ENCODE peak calls at places on chromosomes 13 and 19, in eight cellular contexts. Y, S, I, R, E, D, U and W are unnamed samples.

GRCh38 chr19:16772841-16773240 is 53.2 kb downstream of the NWD1 start:
- DNase-seq in Y (no peak), S (no peak), I (no peak), R (no peak), E (no peak), D (no peak), U (no peak), W (no peak)

GRCh38 chr13:112756967-112757758 is 67.3 kb downstream of the ATP11A start:
- DNase-seq in Y (no peak), S (no peak), I (no peak), R (no peak), E (no peak), D (no peak), U (no peak), W (no peak)

GRCh38 chr19:48168689-48169088 is 1.5 kb downstream of the LIG1 start:
- DNase-seq in Y (no peak), S (no peak), I (no peak), R (no peak), E (no peak), D (no peak), U (no peak), W (no peak)

GRCh38 chr13:99589575-99589974 is 88.3 kb downstream of the TM9SF2 start:
- DNase-seq in Y (no peak), S (no peak), I (no peak), R (no peak), E (no peak), D (no peak), U (no peak), W (no peak)

GRCh38 chr13:40206241-40207109 is 460.0 kb downstream of the FOXO1 start:
- DNase-seq in Y (no peak), S (peak; percentile 45), I (peak; percentile 28), R (no peak), E (no peak), D (no peak), U (peak; percentile 47), W (no peak)

GRCh38 chr19:35533822-35534521 is 716 bp downstream of the GAPDHS start:
- DNase-seq in Y (no peak), S (peak; percentile 34), I (peak; percentile 21), R (peak; percentile 9), E (no peak), D (no peak), U (peak; percentile 46), W (peak; percentile 10)

GRCh38 chr19:31885280-31885853 is 460.0 kb upstream of the ZNF507 start:
- DNase-seq in Y (peak; percentile 32), S (no peak), I (no peak), R (no peak), E (no peak), D (no peak), U (no peak), W (no peak)

GRCh38 chr13:20125783-20126165 is 35.1 kb downstream of the GJA3 start:
- DNase-seq in Y (no peak), S (no peak), I (no peak), R (no peak), E (no peak), D (no peak), U (no peak), W (no peak)

GRCh38 chr19:54162241-54162805 is 2.8 kb upstream of the LENG1 start:
- DNase-seq in Y (no peak), S (peak; percentile 69), I (peak; percentile 75), R (peak; percentile 67), E (peak; percentile 94), D (peak; percentile 64), U (peak; percentile 71), W (peak; percentile 75)

GRCh38 chr19:47729799-47730520 is 15.4 kb upstream of the NOP53 start:
- DNase-seq in Y (no peak), S (no peak), I (peak; percentile 11), R (no peak), E (peak; percentile 75), D (no peak), U (no peak), W (no peak)

GRCh38 chr13:30334663-30335386 is 27.5 kb upstream of the KATNAL1 start:
- DNase-seq in Y (no peak), S (peak; percentile 29), I (no peak), R (no peak), E (peak; percentile 31), D (peak; percentile 25), U (no peak), W (no peak)

GRCh38 chr13:51066091-51066831 is 44.8 kb downstream of the C13orf42 start:
- DNase-seq in Y (no peak), S (no peak), I (no peak), R (no peak), E (no peak), D (no peak), U (no peak), W (no peak)

GRCh38 chr19:17075860-17076538 is 422 bp downstream of the MYO9B start:
- DNase-seq in Y (no peak), S (peak; percentile 69), I (peak; percentile 48), R (peak; percentile 32), E (peak; percentile 55), D (peak; percentile 37), U (no peak), W (peak; percentile 39)

GRCh38 chr13:101454767-101455166 is 2.3 kb downstream of the ITGBL1 start:
- DNase-seq in Y (no peak), S (no peak), I (no peak), R (no peak), E (no peak), D (peak; percentile 94), U (peak; percentile 11), W (no peak)

GRCh38 chr13:33349996-33350826 is 64.7 kb upstream of the STARD13 start:
- DNase-seq in Y (no peak), S (no peak), I (no peak), R (no peak), E (peak; percentile 71), D (no peak), U (peak; percentile 47), W (no peak)

GRCh38 chr13:28650284-28650683 is 8.6 kb upstream of the POMP start:
- DNase-seq in Y (no peak), S (no peak), I (no peak), R (no peak), E (no peak), D (no peak), U (peak; percentile 31), W (no peak)

GRCh38 chr13:46964789-46965527 is 68.1 kb upstream of the HTR2A start:
- DNase-seq in Y (no peak), S (no peak), I (no peak), R (no peak), E (no peak), D (no peak), U (peak; percentile 75), W (no peak)

GRCh38 chr19:45351401-45351952 is 10.9 kb downstream of the KLC3 start:
- DNase-seq in Y (peak; percentile 12), S (no peak), I (no peak), R (no peak), E (no peak), D (no peak), U (no peak), W (no peak)

GRCh38 chr19:33868821-33869412 is 72.2 kb downstream of the KCTD15 start:
- DNase-seq in Y (no peak), S (no peak), I (no peak), R (no peak), E (no peak), D (no peak), U (peak; percentile 28), W (no peak)

GRCh38 chr19:8491574-8491973 is 10.9 kb downstream of the PRAM1 start:
- DNase-seq in Y (no peak), S (no peak), I (no peak), R (no peak), E (no peak), D (no peak), U (no peak), W (no peak)

GRCh38 chr19:55340784-55341147 is 1.1 kb downstream of the KMT5C start:
- DNase-seq in Y (no peak), S (no peak), I (no peak), R (no peak), E (peak; percentile 39), D (no peak), U (no peak), W (no peak)

GRCh38 chr19:57719901-57720519 is 7.4 kb downstream of the ZNF671 start:
- DNase-seq in Y (no peak), S (no peak), I (no peak), R (no peak), E (no peak), D (no peak), U (no peak), W (no peak)

GRCh38 chr13:43874512-43875092 is 4.9 kb downstream of the CCDC122 start:
- DNase-seq in Y (no peak), S (peak; percentile 15), I (no peak), R (no peak), E (no peak), D (peak; percentile 50), U (peak; percentile 65), W (no peak)

GRCh38 chr19:23318143-23318542 is 67.9 kb upstream of the ZNF724 start:
- DNase-seq in Y (no peak), S (no peak), I (no peak), R (no peak), E (no peak), D (peak; percentile 2), U (no peak), W (no peak)

GRCh38 chr19:279231-279630 is 12.0 kb downstream of the PLPP2 start:
- DNase-seq in Y (no peak), S (no peak), I (no peak), R (no peak), E (no peak), D (no peak), U (no peak), W (no peak)

GRCh38 chr13:28637714-28638355 is 21.1 kb upstream of the POMP start:
- DNase-seq in Y (no peak), S (no peak), I (no peak), R (no peak), E (no peak), D (no peak), U (no peak), W (no peak)

GRCh38 chr19:19820774-19821315 is 705 bp downstream of the ZNF506 start:
- DNase-seq in Y (no peak), S (no peak), I (no peak), R (no peak), E (no peak), D (no peak), U (no peak), W (no peak)

GRCh38 chr13:110023729-110024645 is 237.6 kb upstream of the IRS2 start:
- DNase-seq in Y (peak; percentile 70), S (no peak), I (no peak), R (no peak), E (no peak), D (no peak), U (peak; percentile 83), W (no peak)

GRCh38 chr13:45333973-45334922 is 6.7 kb downstream of the TPT1 start:
- DNase-seq in Y (no peak), S (peak; percentile 48), I (no peak), R (no peak), E (no peak), D (no peak), U (no peak), W (no peak)